ENCODE peak calls at places on chromosomes 3 and 15, in four cellular contexts. J is HepG2, F is GM12878, P is K562. R is an unnamed sample.
A peak's percentile ranks its signal among the peaks of the same experiment; 100 is the strongest.

GRCh38 chr3:27209595-27210264 is 159.5 kb downstream of the NEK10 start:
- DNase-seq in J (no peak), F (peak; percentile 20), P (no peak), R (no peak)

GRCh38 chr15:41994171-41994650 is 21.9 kb upstream of the EHD4 start:
- DNase-seq in J (no peak), F (no peak), P (no peak), R (no peak)

GRCh38 chr3:190183121-190183520 is 62.4 kb upstream of the P3H2 start:
- DNase-seq in J (no peak), F (no peak), P (no peak), R (peak; percentile 98)

GRCh38 chr3:101069796-101070195 is 76.6 kb upstream of the ABI3BP start:
- DNase-seq in J (no peak), F (no peak), P (no peak), R (peak; percentile 22)

GRCh38 chr15:90790057-90790456 is 72.9 kb downstream of the BLM start:
- DNase-seq in J (no peak), F (no peak), P (no peak), R (no peak)

GRCh38 chr3:121436641-121437040 is 109.1 kb downstream of the POLQ start:
- DNase-seq in J (no peak), F (no peak), P (no peak), R (no peak)

GRCh38 chr15:90710436-90710835 is 6.7 kb upstream of the BLM start:
- DNase-seq in J (no peak), F (no peak), P (no peak), R (no peak)

GRCh38 chr3:153330891-153331290 is 168.9 kb downstream of the RAP2B start:
- DNase-seq in J (no peak), F (no peak), P (no peak), R (peak; percentile 60)

GRCh38 chr3:101216710-101217457 is 103.5 kb downstream of the IMPG2 start:
- DNase-seq in J (no peak), F (no peak), P (no peak), R (peak; percentile 51)

GRCh38 chr3:46509661-46510187 is 11.9 kb downstream of the RTP3 start:
- DNase-seq in J (no peak), F (no peak), P (peak; percentile 77), R (no peak)

GRCh38 chr15:90878660-90879059 is 5.6 kb upstream of the FES start:
- DNase-seq in J (no peak), F (no peak), P (no peak), R (no peak)

GRCh38 chr15:90351479-90352108 is 490 bp upstream of the ZNF774 start:
- DNase-seq in J (no peak), F (no peak), P (no peak), R (no peak)

GRCh38 chr15:52112203-52112750 is 298 bp downstream of the BCL2L10 start:
- DNase-seq in J (no peak), F (no peak), P (no peak), R (no peak)

GRCh38 chr15:90020041-90020735 is 19.1 kb downstream of the ZNF710 start:
- DNase-seq in J (no peak), F (no peak), P (no peak), R (no peak)

GRCh38 chr3:25423780-25424179 is 4.3 kb upstream of the RARB start:
- DNase-seq in J (no peak), F (no peak), P (no peak), R (peak; percentile 44)
- TF ChIP-seq MXI1 in J (no peak), F (no peak), P (no peak), R (no peak)

GRCh38 chr15:38129531-38130199 is 123.0 kb upstream of the SPRED1 start:
- DNase-seq in J (no peak), F (peak; percentile 39), P (peak; percentile 30), R (peak; percentile 99)
- TF ChIP-seq CEBPB in J (no peak), F (no peak), P (no peak), R (peak; percentile 22)

GRCh38 chr15:45630958-45631691 is 3.7 kb upstream of the SQOR start:
- DNase-seq in J (no peak), F (no peak), P (no peak), R (peak; percentile 94)
- TF ChIP-seq MXI1 in J (no peak), F (no peak), P (no peak), R (no peak)

DNA sequence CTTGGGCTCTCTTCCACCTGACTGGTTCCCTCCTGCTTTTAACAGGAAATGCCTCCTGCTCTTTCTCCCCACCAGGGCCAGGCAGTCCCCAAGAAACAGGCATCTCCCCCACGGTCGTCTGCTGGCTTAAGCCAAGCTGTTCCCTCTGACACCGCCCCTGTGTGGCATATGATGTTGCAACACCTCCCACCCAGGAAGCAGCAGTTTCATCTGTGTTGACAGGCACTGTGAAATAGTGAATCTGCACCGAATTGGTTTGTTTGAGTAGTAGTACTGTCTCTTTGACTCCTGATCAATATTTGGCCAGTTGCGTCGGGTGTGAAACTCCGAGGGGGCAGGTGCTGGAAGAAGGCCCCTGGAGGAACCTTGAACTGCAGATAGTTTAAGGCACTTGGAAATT is 188.8 kb downstream of the FEZF2 start:
- DNase-seq in J (peak; percentile 61), F (no peak), P (no peak), R (no peak)
- TF ChIP-seq CEBPB in J (peak; percentile 99), F (no peak), P (peak; percentile 25), R (peak; percentile 83)

R was measured in IMR-90.